ENCODE peak calls at places on chromosomes 3 and 15, in nine cellular contexts. J is cardiac muscle cell; Y is dorsolateral prefrontal cortex; H is naive thymus-derived CD4-positive, alpha-beta T cell; V is SK-N-SH; E is left lung; W is neuronal stem cell; X is right atrium auricular region; Z is fibroblast of lung. N is an unnamed sample.

GRCh38 chr3:123290107-123290930 is 88.6 kb downstream of the SEC22A start:
- DNase-seq in J (no peak), W (no peak), X (peak; percentile 50), Y (no peak), Z (no peak), E (no peak), V (no peak), H (no peak), N (no peak)

GRCh38 chr15:40594429-40594836 is 384 bp downstream of the KNL1 start:
- DNase-seq in Z (no peak), X (no peak), W (no peak), H (peak; percentile 18), V (peak; percentile 80), Y (no peak), J (peak; percentile 57), E (peak; percentile 67), N (no peak)

GRCh38 chr3:169668957-169669681 is 5.6 kb upstream of the MECOM start:
- DNase-seq in W (peak; percentile 59), Y (no peak), X (peak; percentile 81), E (peak; percentile 81), J (peak; percentile 82), V (peak; percentile 89), Z (peak; percentile 75), H (no peak), N (peak; percentile 39)

GRCh38 chr3:159861369-159861987 is 127.2 kb upstream of the IL12A start:
- DNase-seq in Y (no peak), X (no peak), V (no peak), W (no peak), J (no peak), E (no peak), H (no peak), Z (no peak), N (no peak)

GRCh38 chr3:105691633-105692032 is 177.2 kb downstream of the CBLB start:
- DNase-seq in W (no peak), J (peak; percentile 17), X (no peak), V (no peak), Y (no peak), E (no peak), H (no peak), Z (no peak), N (no peak)

GRCh38 chr3:180018588-180018987 is 18.1 kb downstream of the PEX5L start:
- DNase-seq in J (no peak), X (no peak), H (no peak), V (no peak), Y (no peak), E (no peak), Z (no peak), W (no peak), N (peak; percentile 13)

GRCh38 chr3:30638685-30639412 is 32.4 kb downstream of the TGFBR2 start:
- DNase-seq in X (no peak), H (no peak), W (no peak), J (peak; percentile 46), Y (no peak), E (no peak), V (peak; percentile 57), Z (no peak), N (no peak)

GRCh38 chr15:68489426-68489825 is 57.5 kb upstream of the ITGA11 start:
- DNase-seq in W (no peak), E (no peak), Y (no peak), Z (no peak), V (no peak), X (no peak), J (no peak), H (no peak), N (no peak)

GRCh38 chr3:173221010-173221409 is 80.0 kb upstream of the SPATA16 start:
- DNase-seq in Y (no peak), Z (peak; percentile 2), V (no peak), E (no peak), W (no peak), J (no peak), H (no peak), X (no peak), N (no peak)

GRCh38 chr3:48931944-48932580 is 13.4 kb downstream of the ARIH2 start:
- DNase-seq in Y (no peak), V (peak; percentile 14), J (no peak), E (no peak), W (no peak), H (no peak), Z (no peak), X (no peak), N (no peak)

GRCh38 chr15:73900129-73900712 is 26.0 kb upstream of the LOXL1 start:
- DNase-seq in Y (no peak), W (no peak), X (no peak), J (no peak), E (peak; percentile 24), V (no peak), H (no peak), Z (no peak), N (no peak)

GRCh38 chr15:45134682-45135604 is 5.1 kb downstream of the DUOX1 start:
- DNase-seq in V (no peak), X (no peak), H (no peak), J (no peak), Z (no peak), W (no peak), E (no peak), Y (no peak), N (no peak)

GRCh38 chr3:183410759-183411158 is 17.7 kb downstream of the MCF2L2 start:
- DNase-seq in V (no peak), H (no peak), E (no peak), Z (no peak), Y (no peak), X (no peak), W (no peak), J (no peak), N (no peak)
- H3K27ac ChIP-seq in V (no peak overlapping the region), H (no peak overlapping the region), E (no peak overlapping the region), Z (no peak overlapping the region), Y (no peak overlapping the region), X (no peak overlapping the region), W (no peak overlapping the region), J (no peak overlapping the region), N (no peak overlapping the region)

GRCh38 chr3:32413845-32414526 is 22.3 kb downstream of the CMTM7 start:
- DNase-seq in X (no peak), J (no peak), H (no peak), E (no peak), Y (no peak), W (no peak), V (no peak), Z (no peak), N (no peak)

GRCh38 chr3:32410367-32411246 is 19.0 kb downstream of the CMTM7 start:
- DNase-seq in Y (no peak), V (no peak), Z (no peak), J (no peak), X (no peak), E (no peak), H (no peak), W (no peak), N (no peak)

GRCh38 chr3:32412887-32413286 is 21.2 kb downstream of the CMTM7 start:
- DNase-seq in E (no peak), X (no peak), H (no peak), V (no peak), J (no peak), Y (no peak), Z (no peak), W (no peak), N (no peak)

GRCh38 chr3:32411442-32411841 is 19.8 kb downstream of the CMTM7 start:
- DNase-seq in W (no peak), V (no peak), E (no peak), X (no peak), H (no peak), Y (no peak), J (no peak), Z (no peak), N (no peak)

GRCh38 chr3:32414527-32415202 is 23.0 kb downstream of the CMTM7 start:
- DNase-seq in V (no peak), Z (peak; percentile 31), Y (no peak), J (peak; percentile 94), X (no peak), H (peak; percentile 74), E (peak; percentile 67), W (no peak), N (no peak)
- H3K27ac ChIP-seq in V (peak overlapping the region; percentile 34), Z (no peak overlapping the region), Y (no peak overlapping the region), J (no peak overlapping the region), X (peak overlapping the region; percentile 35), H (peak overlapping the region; percentile 81), E (peak overlapping the region; percentile 75), W (no peak overlapping the region), N (no peak overlapping the region)

DNA sequence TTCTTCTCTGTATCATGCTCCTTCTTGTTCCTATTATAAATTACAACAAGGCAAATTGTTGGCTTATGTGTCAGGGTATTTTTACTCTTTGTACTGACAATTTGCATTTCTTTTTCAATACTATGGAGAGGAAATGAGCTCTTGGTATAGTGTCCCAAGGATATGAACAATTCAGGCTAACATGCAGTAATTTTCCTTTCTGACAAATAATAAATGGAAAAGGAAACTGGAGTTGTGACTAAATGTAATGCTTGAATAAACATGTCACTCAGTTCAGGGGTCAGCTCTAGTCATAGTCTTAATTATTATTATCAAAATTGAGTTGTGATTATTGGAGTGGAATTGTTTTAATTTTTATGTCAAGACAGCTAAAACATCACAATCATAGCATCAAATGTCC is 256.0 kb upstream of the ZPLD1 start:
- DNase-seq in E (no peak), W (no peak), Y (no peak), J (no peak), H (no peak), X (no peak), V (no peak), Z (no peak), N (no peak)
- H3K27ac ChIP-seq in E (peak overlapping the region; percentile 33), W (no peak overlapping the region), Y (no peak overlapping the region), J (no peak overlapping the region), H (no peak overlapping the region), X (peak overlapping the region; percentile 68), V (peak overlapping the region; percentile 95), Z (peak overlapping the region; percentile 76), N (no peak overlapping the region)

GRCh38 chr3:132416807-132417694 is at the start of gene DNAJC13:
- DNase-seq in X (peak; percentile 94), Y (peak; percentile 94), V (peak; percentile 93), H (peak; percentile 93), J (peak; percentile 96), W (peak; percentile 92), E (peak; percentile 95), Z (peak; percentile 94), N (peak; percentile 80)

GRCh38 chr3:132421832-132422231 is 4.5 kb downstream of the DNAJC13 start:
- DNase-seq in X (no peak), Z (peak; percentile 23), V (no peak), J (peak; percentile 19), Y (no peak), E (no peak), H (no peak), W (no peak), N (no peak)

GRCh38 chr3:132417695-132418520 is 606 bp downstream of the DNAJC13 start:
- DNase-seq in H (no peak), V (peak; percentile 55), X (no peak), E (peak; percentile 77), W (no peak), Z (peak; percentile 76), Y (peak; percentile 31), J (peak; percentile 82), N (no peak)

GRCh38 chr3:132422531-132422930 is 5.2 kb downstream of the DNAJC13 start:
- DNase-seq in E (no peak), Z (no peak), V (no peak), X (no peak), J (no peak), Y (no peak), H (no peak), W (no peak), N (no peak)

DNA sequence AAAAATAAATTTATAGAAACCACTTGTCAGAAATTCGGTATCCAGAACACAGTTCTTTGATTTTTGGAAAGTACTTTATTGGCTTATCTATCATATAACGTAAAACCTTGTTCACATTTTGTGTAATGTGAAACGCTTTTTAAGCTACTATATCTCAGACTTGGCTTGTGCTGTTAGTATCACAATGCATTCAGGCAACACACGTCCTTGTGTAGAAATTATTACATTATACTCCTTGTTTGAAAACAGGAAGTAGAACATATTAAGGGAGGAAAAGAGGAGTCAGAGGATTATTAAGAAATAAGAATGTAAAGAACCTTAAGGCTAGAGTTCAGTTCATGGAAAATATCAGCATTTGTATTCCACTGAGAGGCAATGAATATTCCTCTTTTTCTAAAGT is 1.6 kb downstream of the DNAJC13 start:
- DNase-seq in V (no peak), X (no peak), W (no peak), J (peak; percentile 54), H (no peak), Y (no peak), Z (peak; percentile 35), E (no peak), N (no peak)
- H3K27ac ChIP-seq in V (peak overlapping the region; percentile 90), X (no peak overlapping the region), W (no peak overlapping the region), J (peak overlapping the region; percentile 94), H (no peak overlapping the region), Y (no peak overlapping the region), Z (peak overlapping the region; percentile 82), E (peak overlapping the region; percentile 99), N (no peak overlapping the region)

N was measured in caudate nucleus.